ENCODE peak calls at places on chromosomes 16 and 17, in nine cellular contexts. One of them, this sample, is unnamed.

GRCh38 chr17:70070297-70071027 is 4.6 kb upstream of the KCNJ16 start:
- DNase-seq in activated T-cell treated with anti-CD3 and anti-CD28 coated beads, Interleukin-2, amount 50 U/mL, for 48 hours: no peak
- DNase-seq in upper lobe of right lung: no peak
- DNase-seq in fibroblast of lung: peak; percentile 23
- DNase-seq in GM23338: no peak
- DNase-seq in NT2/D1: no peak
- DNase-seq in activated effector memory CD4-positive, alpha-beta T cell treated with anti-CD3 and anti-CD28 coated beads, Interleukin-2, amount 50 U/mL, for 16 hours: no peak
- DNase-seq in lower lobe of right lung: no peak
- DNase-seq in M059J: no peak
- DNase-seq in this sample: no peak

GRCh38 chr17:41494524-41494923 is 4.8 kb upstream of the KRT36 start:
- DNase-seq in activated T-cell treated with anti-CD3 and anti-CD28 coated beads, Interleukin-2, amount 50 U/mL, for 48 hours: no peak
- DNase-seq in upper lobe of right lung: no peak
- DNase-seq in M059J: peak; percentile 79
- DNase-seq in lower lobe of right lung: peak; percentile 8
- DNase-seq in GM23338: no peak
- DNase-seq in activated effector memory CD4-positive, alpha-beta T cell treated with anti-CD3 and anti-CD28 coated beads, Interleukin-2, amount 50 U/mL, for 16 hours: no peak
- DNase-seq in NT2/D1: no peak
- DNase-seq in fibroblast of lung: peak; percentile 49
- DNase-seq in this sample: no peak

GRCh38 chr16:89607453-89607852 is 6.0 kb upstream of the DPEP1 start:
- DNase-seq in upper lobe of right lung: no peak
- DNase-seq in NT2/D1: no peak
- DNase-seq in lower lobe of right lung: no peak
- DNase-seq in activated T-cell treated with anti-CD3 and anti-CD28 coated beads, Interleukin-2, amount 50 U/mL, for 48 hours: no peak
- DNase-seq in M059J: no peak
- DNase-seq in GM23338: no peak
- DNase-seq in activated effector memory CD4-positive, alpha-beta T cell treated with anti-CD3 and anti-CD28 coated beads, Interleukin-2, amount 50 U/mL, for 16 hours: no peak
- DNase-seq in fibroblast of lung: no peak
- DNase-seq in this sample: no peak

GRCh38 chr17:74153456-74153810 is 50.0 kb upstream of the RPL38 start:
- DNase-seq in NT2/D1: no peak
- DNase-seq in activated effector memory CD4-positive, alpha-beta T cell treated with anti-CD3 and anti-CD28 coated beads, Interleukin-2, amount 50 U/mL, for 16 hours: no peak
- DNase-seq in GM23338: no peak
- DNase-seq in fibroblast of lung: no peak
- DNase-seq in activated T-cell treated with anti-CD3 and anti-CD28 coated beads, Interleukin-2, amount 50 U/mL, for 48 hours: no peak
- DNase-seq in upper lobe of right lung: no peak
- DNase-seq in M059J: no peak
- DNase-seq in lower lobe of right lung: no peak
- DNase-seq in this sample: no peak

GRCh38 chr16:88558457-88559442 is 11.5 kb upstream of the ZC3H18 start:
- DNase-seq in fibroblast of lung: peak; percentile 39
- DNase-seq in lower lobe of right lung: peak; percentile 67
- DNase-seq in GM23338: peak; percentile 85
- DNase-seq in NT2/D1: no peak
- DNase-seq in activated effector memory CD4-positive, alpha-beta T cell treated with anti-CD3 and anti-CD28 coated beads, Interleukin-2, amount 50 U/mL, for 16 hours: no peak
- DNase-seq in activated T-cell treated with anti-CD3 and anti-CD28 coated beads, Interleukin-2, amount 50 U/mL, for 48 hours: no peak
- DNase-seq in upper lobe of right lung: no peak
- DNase-seq in M059J: peak; percentile 58
- DNase-seq in this sample: no peak

GRCh38 chr17:32720671-32721070 is 156.3 kb downstream of the MYO1D start:
- DNase-seq in activated T-cell treated with anti-CD3 and anti-CD28 coated beads, Interleukin-2, amount 50 U/mL, for 48 hours: no peak
- DNase-seq in activated effector memory CD4-positive, alpha-beta T cell treated with anti-CD3 and anti-CD28 coated beads, Interleukin-2, amount 50 U/mL, for 16 hours: no peak
- DNase-seq in GM23338: no peak
- DNase-seq in lower lobe of right lung: no peak
- DNase-seq in fibroblast of lung: no peak
- DNase-seq in M059J: no peak
- DNase-seq in NT2/D1: no peak
- DNase-seq in upper lobe of right lung: no peak
- DNase-seq in this sample: no peak

GRCh38 chr17:7560172-7561027 is 1.3 kb upstream of the SENP3 start:
- DNase-seq in GM23338: peak; percentile 94
- DNase-seq in activated T-cell treated with anti-CD3 and anti-CD28 coated beads, Interleukin-2, amount 50 U/mL, for 48 hours: peak; percentile 78
- DNase-seq in upper lobe of right lung: peak; percentile 83
- DNase-seq in fibroblast of lung: peak; percentile 62
- DNase-seq in NT2/D1: no peak
- DNase-seq in M059J: no peak
- DNase-seq in activated effector memory CD4-positive, alpha-beta T cell treated with anti-CD3 and anti-CD28 coated beads, Interleukin-2, amount 50 U/mL, for 16 hours: peak; percentile 84
- DNase-seq in lower lobe of right lung: peak; percentile 80
- DNase-seq in this sample: no peak

GRCh38 chr17:9401434-9401833 is 174.2 kb downstream of the STX8 start:
- DNase-seq in M059J: peak; percentile 31
- DNase-seq in activated T-cell treated with anti-CD3 and anti-CD28 coated beads, Interleukin-2, amount 50 U/mL, for 48 hours: no peak
- DNase-seq in upper lobe of right lung: no peak
- DNase-seq in lower lobe of right lung: no peak
- DNase-seq in fibroblast of lung: peak; percentile 92
- DNase-seq in GM23338: peak; percentile 15
- DNase-seq in activated effector memory CD4-positive, alpha-beta T cell treated with anti-CD3 and anti-CD28 coated beads, Interleukin-2, amount 50 U/mL, for 16 hours: no peak
- DNase-seq in NT2/D1: no peak
- DNase-seq in this sample: no peak

GRCh38 chr17:44820631-44821196 is 9.4 kb downstream of the GJC1 start:
- DNase-seq in upper lobe of right lung: no peak
- DNase-seq in M059J: peak; percentile 94
- DNase-seq in NT2/D1: no peak
- DNase-seq in activated T-cell treated with anti-CD3 and anti-CD28 coated beads, Interleukin-2, amount 50 U/mL, for 48 hours: no peak
- DNase-seq in GM23338: no peak
- DNase-seq in activated effector memory CD4-positive, alpha-beta T cell treated with anti-CD3 and anti-CD28 coated beads, Interleukin-2, amount 50 U/mL, for 16 hours: no peak
- DNase-seq in lower lobe of right lung: no peak
- DNase-seq in fibroblast of lung: peak; percentile 95
- DNase-seq in this sample: peak; percentile 75

GRCh38 chr16:81499576-81500380 is 55.2 kb downstream of the CMIP start:
- DNase-seq in activated effector memory CD4-positive, alpha-beta T cell treated with anti-CD3 and anti-CD28 coated beads, Interleukin-2, amount 50 U/mL, for 16 hours: no peak
- DNase-seq in NT2/D1: no peak
- DNase-seq in M059J: no peak
- DNase-seq in activated T-cell treated with anti-CD3 and anti-CD28 coated beads, Interleukin-2, amount 50 U/mL, for 48 hours: no peak
- DNase-seq in GM23338: no peak
- DNase-seq in upper lobe of right lung: no peak
- DNase-seq in lower lobe of right lung: no peak
- DNase-seq in fibroblast of lung: no peak
- DNase-seq in this sample: no peak

GRCh38 chr16:86515420-86515779 is 5.1 kb downstream of the FOXF1 start:
- DNase-seq in fibroblast of lung: peak; percentile 54
- DNase-seq in lower lobe of right lung: no peak
- DNase-seq in upper lobe of right lung: no peak
- DNase-seq in activated T-cell treated with anti-CD3 and anti-CD28 coated beads, Interleukin-2, amount 50 U/mL, for 48 hours: no peak
- DNase-seq in NT2/D1: no peak
- DNase-seq in activated effector memory CD4-positive, alpha-beta T cell treated with anti-CD3 and anti-CD28 coated beads, Interleukin-2, amount 50 U/mL, for 16 hours: no peak
- DNase-seq in M059J: no peak
- DNase-seq in GM23338: peak; percentile 82
- DNase-seq in this sample: no peak

GRCh38 chr16:12518238-12519004 is 285.3 kb downstream of the CPPED1 start:
- DNase-seq in M059J: no peak
- DNase-seq in upper lobe of right lung: no peak
- DNase-seq in lower lobe of right lung: no peak
- DNase-seq in NT2/D1: no peak
- DNase-seq in fibroblast of lung: no peak
- DNase-seq in activated effector memory CD4-positive, alpha-beta T cell treated with anti-CD3 and anti-CD28 coated beads, Interleukin-2, amount 50 U/mL, for 16 hours: no peak
- DNase-seq in activated T-cell treated with anti-CD3 and anti-CD28 coated beads, Interleukin-2, amount 50 U/mL, for 48 hours: no peak
- DNase-seq in GM23338: no peak
- DNase-seq in this sample: no peak

GRCh38 chr16:88421301-88421700 is 31.8 kb upstream of the ZFPM1 start:
- DNase-seq in activated T-cell treated with anti-CD3 and anti-CD28 coated beads, Interleukin-2, amount 50 U/mL, for 48 hours: no peak
- DNase-seq in activated effector memory CD4-positive, alpha-beta T cell treated with anti-CD3 and anti-CD28 coated beads, Interleukin-2, amount 50 U/mL, for 16 hours: no peak
- DNase-seq in GM23338: no peak
- DNase-seq in fibroblast of lung: no peak
- DNase-seq in M059J: no peak
- DNase-seq in upper lobe of right lung: no peak
- DNase-seq in NT2/D1: no peak
- DNase-seq in lower lobe of right lung: no peak
- DNase-seq in this sample: no peak

GRCh38 chr17:40646791-40647548 is 648 bp downstream of the SMARCE1 start:
- DNase-seq in activated effector memory CD4-positive, alpha-beta T cell treated with anti-CD3 and anti-CD28 coated beads, Interleukin-2, amount 50 U/mL, for 16 hours: no peak
- DNase-seq in NT2/D1: no peak
- DNase-seq in upper lobe of right lung: no peak
- DNase-seq in activated T-cell treated with anti-CD3 and anti-CD28 coated beads, Interleukin-2, amount 50 U/mL, for 48 hours: no peak
- DNase-seq in fibroblast of lung: peak; percentile 69
- DNase-seq in M059J: no peak
- DNase-seq in lower lobe of right lung: no peak
- DNase-seq in GM23338: peak; percentile 49
- DNase-seq in this sample: no peak

GRCh38 chr17:2880050-2880449 is 83.8 kb downstream of the RAP1GAP2 start:
- DNase-seq in upper lobe of right lung: no peak
- DNase-seq in M059J: no peak
- DNase-seq in activated effector memory CD4-positive, alpha-beta T cell treated with anti-CD3 and anti-CD28 coated beads, Interleukin-2, amount 50 U/mL, for 16 hours: no peak
- DNase-seq in fibroblast of lung: no peak
- DNase-seq in GM23338: no peak
- DNase-seq in NT2/D1: no peak
- DNase-seq in activated T-cell treated with anti-CD3 and anti-CD28 coated beads, Interleukin-2, amount 50 U/mL, for 48 hours: no peak
- DNase-seq in lower lobe of right lung: no peak
- DNase-seq in this sample: no peak

GRCh38 chr16:70789231-70789926 is 11.6 kb downstream of the VAC14 start:
- DNase-seq in M059J: no peak
- DNase-seq in activated effector memory CD4-positive, alpha-beta T cell treated with anti-CD3 and anti-CD28 coated beads, Interleukin-2, amount 50 U/mL, for 16 hours: no peak
- DNase-seq in fibroblast of lung: no peak
- DNase-seq in lower lobe of right lung: no peak
- DNase-seq in NT2/D1: no peak
- DNase-seq in activated T-cell treated with anti-CD3 and anti-CD28 coated beads, Interleukin-2, amount 50 U/mL, for 48 hours: no peak
- DNase-seq in GM23338: no peak
- DNase-seq in upper lobe of right lung: no peak
- DNase-seq in this sample: no peak

GRCh38 chr16:4200781-4201137 is 41.1 kb downstream of the SRL start:
- DNase-seq in M059J: peak; percentile 35
- DNase-seq in fibroblast of lung: peak; percentile 48
- DNase-seq in activated effector memory CD4-positive, alpha-beta T cell treated with anti-CD3 and anti-CD28 coated beads, Interleukin-2, amount 50 U/mL, for 16 hours: no peak
- DNase-seq in GM23338: no peak
- DNase-seq in lower lobe of right lung: no peak
- DNase-seq in upper lobe of right lung: no peak
- DNase-seq in activated T-cell treated with anti-CD3 and anti-CD28 coated beads, Interleukin-2, amount 50 U/mL, for 48 hours: no peak
- DNase-seq in NT2/D1: no peak
- DNase-seq in this sample: no peak

GRCh38 chr16:78647019-78647418 is 547.6 kb downstream of the WWOX start:
- DNase-seq in NT2/D1: no peak
- DNase-seq in activated effector memory CD4-positive, alpha-beta T cell treated with anti-CD3 and anti-CD28 coated beads, Interleukin-2, amount 50 U/mL, for 16 hours: no peak
- DNase-seq in GM23338: no peak
- DNase-seq in fibroblast of lung: no peak
- DNase-seq in upper lobe of right lung: no peak
- DNase-seq in activated T-cell treated with anti-CD3 and anti-CD28 coated beads, Interleukin-2, amount 50 U/mL, for 48 hours: no peak
- DNase-seq in M059J: no peak
- DNase-seq in lower lobe of right lung: no peak
- DNase-seq in this sample: no peak

GRCh38 chr17:6752068-6752909 is 3.6 kb upstream of the XAF1 start:
- DNase-seq in M059J: peak; percentile 99
- DNase-seq in activated T-cell treated with anti-CD3 and anti-CD28 coated beads, Interleukin-2, amount 50 U/mL, for 48 hours: no peak
- DNase-seq in upper lobe of right lung: no peak
- DNase-seq in lower lobe of right lung: no peak
- DNase-seq in fibroblast of lung: peak; percentile 100
- DNase-seq in GM23338: no peak
- DNase-seq in activated effector memory CD4-positive, alpha-beta T cell treated with anti-CD3 and anti-CD28 coated beads, Interleukin-2, amount 50 U/mL, for 16 hours: no peak
- DNase-seq in NT2/D1: no peak
- DNase-seq in this sample: peak; percentile 85

GRCh38 chr16:68306633-68307032 is 4.1 kb downstream of the SLC7A6OS start:
- DNase-seq in fibroblast of lung: no peak
- DNase-seq in upper lobe of right lung: no peak
- DNase-seq in lower lobe of right lung: no peak
- DNase-seq in M059J: no peak
- DNase-seq in activated T-cell treated with anti-CD3 and anti-CD28 coated beads, Interleukin-2, amount 50 U/mL, for 48 hours: no peak
- DNase-seq in GM23338: no peak
- DNase-seq in activated effector memory CD4-positive, alpha-beta T cell treated with anti-CD3 and anti-CD28 coated beads, Interleukin-2, amount 50 U/mL, for 16 hours: no peak
- DNase-seq in NT2/D1: no peak
- DNase-seq in this sample: no peak

GRCh38 chr16:3129137-3130131 is 5.4 kb upstream of the ZNF213 start:
- DNase-seq in NT2/D1: no peak
- DNase-seq in activated T-cell treated with anti-CD3 and anti-CD28 coated beads, Interleukin-2, amount 50 U/mL, for 48 hours: peak; percentile 82
- DNase-seq in activated effector memory CD4-positive, alpha-beta T cell treated with anti-CD3 and anti-CD28 coated beads, Interleukin-2, amount 50 U/mL, for 16 hours: peak; percentile 87
- DNase-seq in lower lobe of right lung: peak; percentile 78
- DNase-seq in fibroblast of lung: peak; percentile 77
- DNase-seq in M059J: peak; percentile 77
- DNase-seq in GM23338: peak; percentile 94
- DNase-seq in upper lobe of right lung: peak; percentile 82
- DNase-seq in this sample: no peak

GRCh38 chr17:73706428-73706827 is 62.2 kb upstream of the SDK2 start:
- DNase-seq in upper lobe of right lung: no peak
- DNase-seq in fibroblast of lung: no peak
- DNase-seq in NT2/D1: no peak
- DNase-seq in activated effector memory CD4-positive, alpha-beta T cell treated with anti-CD3 and anti-CD28 coated beads, Interleukin-2, amount 50 U/mL, for 16 hours: peak; percentile 9
- DNase-seq in GM23338: no peak
- DNase-seq in activated T-cell treated with anti-CD3 and anti-CD28 coated beads, Interleukin-2, amount 50 U/mL, for 48 hours: no peak
- DNase-seq in M059J: no peak
- DNase-seq in lower lobe of right lung: no peak
- DNase-seq in this sample: no peak

GRCh38 chr16:2866422-2866821 is 8.5 kb upstream of the PRSS22 start:
- DNase-seq in M059J: no peak
- DNase-seq in lower lobe of right lung: no peak
- DNase-seq in GM23338: no peak
- DNase-seq in upper lobe of right lung: no peak
- DNase-seq in activated effector memory CD4-positive, alpha-beta T cell treated with anti-CD3 and anti-CD28 coated beads, Interleukin-2, amount 50 U/mL, for 16 hours: no peak
- DNase-seq in NT2/D1: no peak
- DNase-seq in fibroblast of lung: no peak
- DNase-seq in activated T-cell treated with anti-CD3 and anti-CD28 coated beads, Interleukin-2, amount 50 U/mL, for 48 hours: no peak
- DNase-seq in this sample: no peak

GRCh38 chr17:68497885-68498319 is 14.3 kb upstream of the PRKAR1A start:
- DNase-seq in NT2/D1: no peak
- DNase-seq in upper lobe of right lung: no peak
- DNase-seq in lower lobe of right lung: peak; percentile 54
- DNase-seq in fibroblast of lung: no peak
- DNase-seq in activated effector memory CD4-positive, alpha-beta T cell treated with anti-CD3 and anti-CD28 coated beads, Interleukin-2, amount 50 U/mL, for 16 hours: no peak
- DNase-seq in activated T-cell treated with anti-CD3 and anti-CD28 coated beads, Interleukin-2, amount 50 U/mL, for 48 hours: no peak
- DNase-seq in GM23338: no peak
- DNase-seq in M059J: no peak
- DNase-seq in this sample: no peak

This sample was measured in HFF-Myc.